ENCODE peak calls at places on chromosomes 3 and 15, in eight cellular contexts. One of them, this sample, is unnamed.

GRCh38 chr15:72421484-72421883 is 23.4 kb downstream of the TMEM202 start:
- DNase-seq in EL: no peak
- DNase-seq in iris pigment epithelial cell: peak; percentile 30
- DNase-seq in heart left ventricle: no peak
- DNase-seq in CD8-positive, alpha-beta T cell: no peak
- DNase-seq in A549: no peak
- DNase-seq in AG09309: no peak
- DNase-seq in NCI-H1105 treated with DMSO at 0.1 percent for 48 hours: no peak
- DNase-seq in this sample: no peak

GRCh38 chr3:195068045-195068444 is 202.9 kb downstream of the XXYLT1 start:
- DNase-seq in NCI-H1105 treated with DMSO at 0.1 percent for 48 hours: no peak
- DNase-seq in A549: no peak
- DNase-seq in AG09309: no peak
- DNase-seq in EL: no peak
- DNase-seq in CD8-positive, alpha-beta T cell: no peak
- DNase-seq in heart left ventricle: no peak
- DNase-seq in iris pigment epithelial cell: peak; percentile 39
- DNase-seq in this sample: peak; percentile 4

GRCh38 chr3:188345223-188345622 is 191.3 kb downstream of the LPP start:
- DNase-seq in CD8-positive, alpha-beta T cell: no peak
- DNase-seq in AG09309: no peak
- DNase-seq in A549: no peak
- DNase-seq in NCI-H1105 treated with DMSO at 0.1 percent for 48 hours: no peak
- DNase-seq in heart left ventricle: no peak
- DNase-seq in iris pigment epithelial cell: peak; percentile 91
- DNase-seq in EL: peak; percentile 30
- DNase-seq in this sample: no peak

GRCh38 chr3:33645060-33645841 is 72.8 kb downstream of the CLASP2 start:
- DNase-seq in CD8-positive, alpha-beta T cell: no peak
- DNase-seq in EL: no peak
- DNase-seq in A549: peak; percentile 12
- DNase-seq in NCI-H1105 treated with DMSO at 0.1 percent for 48 hours: peak; percentile 34
- DNase-seq in AG09309: no peak
- DNase-seq in heart left ventricle: no peak
- DNase-seq in iris pigment epithelial cell: peak; percentile 47
- DNase-seq in this sample: peak; percentile 9

GRCh38 chr3:102123590-102124190 is 274.4 kb downstream of the NFKBIZ start:
- DNase-seq in A549: no peak
- DNase-seq in CD8-positive, alpha-beta T cell: no peak
- DNase-seq in heart left ventricle: no peak
- DNase-seq in EL: no peak
- DNase-seq in iris pigment epithelial cell: peak; percentile 58
- DNase-seq in AG09309: no peak
- DNase-seq in NCI-H1105 treated with DMSO at 0.1 percent for 48 hours: no peak
- DNase-seq in this sample: no peak

GRCh38 chr3:72055436-72055835 is 270.5 kb upstream of the PROK2 start:
- DNase-seq in CD8-positive, alpha-beta T cell: no peak
- DNase-seq in iris pigment epithelial cell: no peak
- DNase-seq in EL: no peak
- DNase-seq in NCI-H1105 treated with DMSO at 0.1 percent for 48 hours: no peak
- DNase-seq in AG09309: no peak
- DNase-seq in A549: no peak
- DNase-seq in heart left ventricle: no peak
- DNase-seq in this sample: no peak

GRCh38 chr15:66778314-66778665 is 76.3 kb downstream of the SMAD6 start:
- DNase-seq in A549: no peak
- DNase-seq in heart left ventricle: no peak
- DNase-seq in iris pigment epithelial cell: no peak
- DNase-seq in EL: no peak
- DNase-seq in AG09309: no peak
- DNase-seq in CD8-positive, alpha-beta T cell: no peak
- DNase-seq in NCI-H1105 treated with DMSO at 0.1 percent for 48 hours: no peak
- DNase-seq in this sample: no peak

GRCh38 chr3:134309987-134310700 is 59.5 kb upstream of the RYK start:
- DNase-seq in EL: no peak
- DNase-seq in A549: no peak
- DNase-seq in CD8-positive, alpha-beta T cell: peak; percentile 31
- DNase-seq in NCI-H1105 treated with DMSO at 0.1 percent for 48 hours: no peak
- DNase-seq in heart left ventricle: no peak
- DNase-seq in AG09309: no peak
- DNase-seq in iris pigment epithelial cell: no peak
- DNase-seq in this sample: no peak

GRCh38 chr3:58111513-58112184 is 99.1 kb downstream of the DNASE1L3 start:
- DNase-seq in EL: no peak
- DNase-seq in CD8-positive, alpha-beta T cell: no peak
- DNase-seq in iris pigment epithelial cell: no peak
- DNase-seq in A549: no peak
- DNase-seq in NCI-H1105 treated with DMSO at 0.1 percent for 48 hours: peak; percentile 54
- DNase-seq in AG09309: no peak
- DNase-seq in heart left ventricle: no peak
- DNase-seq in this sample: no peak

GRCh38 chr3:170701696-170702678 is 116.1 kb upstream of the SLC7A14 start:
- DNase-seq in EL: no peak
- DNase-seq in A549: no peak
- DNase-seq in NCI-H1105 treated with DMSO at 0.1 percent for 48 hours: no peak
- DNase-seq in heart left ventricle: no peak
- DNase-seq in CD8-positive, alpha-beta T cell: no peak
- DNase-seq in iris pigment epithelial cell: peak; percentile 34
- DNase-seq in AG09309: no peak
- DNase-seq in this sample: no peak

GRCh38 chr3:4748701-4749378 is 230.4 kb upstream of the BHLHE40 start:
- DNase-seq in NCI-H1105 treated with DMSO at 0.1 percent for 48 hours: no peak
- DNase-seq in iris pigment epithelial cell: no peak
- DNase-seq in heart left ventricle: no peak
- DNase-seq in CD8-positive, alpha-beta T cell: no peak
- DNase-seq in A549: no peak
- DNase-seq in EL: no peak
- DNase-seq in AG09309: no peak
- DNase-seq in this sample: no peak

GRCh38 chr3:192042116-192042515 is 581.2 kb downstream of the PYDC2 start:
- DNase-seq in A549: no peak
- DNase-seq in NCI-H1105 treated with DMSO at 0.1 percent for 48 hours: no peak
- DNase-seq in iris pigment epithelial cell: no peak
- DNase-seq in AG09309: no peak
- DNase-seq in EL: no peak
- DNase-seq in heart left ventricle: no peak
- DNase-seq in CD8-positive, alpha-beta T cell: no peak
- DNase-seq in this sample: no peak

GRCh38 chr3:14127106-14127505 is 2.3 kb downstream of the TMEM43 start:
- DNase-seq in CD8-positive, alpha-beta T cell: no peak
- DNase-seq in EL: no peak
- DNase-seq in iris pigment epithelial cell: no peak
- DNase-seq in A549: no peak
- DNase-seq in AG09309: no peak
- DNase-seq in NCI-H1105 treated with DMSO at 0.1 percent for 48 hours: no peak
- DNase-seq in heart left ventricle: no peak
- DNase-seq in this sample: no peak

GRCh38 chr15:65133550-65134200 is at the start of gene PDCD7:
- DNase-seq in CD8-positive, alpha-beta T cell: peak; percentile 87
- DNase-seq in AG09309: peak; percentile 55
- DNase-seq in EL: peak; percentile 91
- DNase-seq in NCI-H1105 treated with DMSO at 0.1 percent for 48 hours: peak; percentile 95
- DNase-seq in heart left ventricle: peak; percentile 87
- DNase-seq in iris pigment epithelial cell: peak; percentile 94
- DNase-seq in A549: peak; percentile 98
- DNase-seq in this sample: peak; percentile 88

GRCh38 chr15:32104061-32104980 is 74.0 kb downstream of the CHRNA7 start:
- DNase-seq in NCI-H1105 treated with DMSO at 0.1 percent for 48 hours: peak; percentile 7
- DNase-seq in heart left ventricle: no peak
- DNase-seq in CD8-positive, alpha-beta T cell: no peak
- DNase-seq in iris pigment epithelial cell: no peak
- DNase-seq in AG09309: no peak
- DNase-seq in A549: no peak
- DNase-seq in EL: no peak
- DNase-seq in this sample: no peak

GRCh38 chr3:151924753-151925152 is 51.3 kb downstream of the SUCNR1 start:
- DNase-seq in AG09309: no peak
- DNase-seq in EL: no peak
- DNase-seq in iris pigment epithelial cell: no peak
- DNase-seq in CD8-positive, alpha-beta T cell: no peak
- DNase-seq in NCI-H1105 treated with DMSO at 0.1 percent for 48 hours: no peak
- DNase-seq in heart left ventricle: no peak
- DNase-seq in A549: no peak
- DNase-seq in this sample: no peak

GRCh38 chr3:9778102-9778501 is 8.4 kb upstream of the CAMK1 start:
- DNase-seq in EL: peak; percentile 43
- DNase-seq in CD8-positive, alpha-beta T cell: no peak
- DNase-seq in heart left ventricle: no peak
- DNase-seq in AG09309: peak; percentile 28
- DNase-seq in A549: no peak
- DNase-seq in NCI-H1105 treated with DMSO at 0.1 percent for 48 hours: no peak
- DNase-seq in iris pigment epithelial cell: peak; percentile 67
- DNase-seq in this sample: peak; percentile 65

GRCh38 chr3:134457331-134458125 is 28.3 kb downstream of the ANAPC13 start:
- DNase-seq in A549: no peak
- DNase-seq in EL: no peak
- DNase-seq in heart left ventricle: no peak
- DNase-seq in CD8-positive, alpha-beta T cell: no peak
- DNase-seq in AG09309: no peak
- DNase-seq in NCI-H1105 treated with DMSO at 0.1 percent for 48 hours: no peak
- DNase-seq in iris pigment epithelial cell: no peak
- DNase-seq in this sample: no peak

GRCh38 chr15:29674661-29675533 is 147.4 kb downstream of the TJP1 start:
- DNase-seq in iris pigment epithelial cell: peak; percentile 16
- DNase-seq in heart left ventricle: peak; percentile 35
- DNase-seq in EL: peak; percentile 72
- DNase-seq in CD8-positive, alpha-beta T cell: no peak
- DNase-seq in NCI-H1105 treated with DMSO at 0.1 percent for 48 hours: no peak
- DNase-seq in AG09309: no peak
- DNase-seq in A549: peak; percentile 94
- DNase-seq in this sample: no peak

GRCh38 chr3:25156526-25157075 is 271.5 kb upstream of the RARB start:
- DNase-seq in CD8-positive, alpha-beta T cell: no peak
- DNase-seq in NCI-H1105 treated with DMSO at 0.1 percent for 48 hours: no peak
- DNase-seq in A549: no peak
- DNase-seq in EL: peak; percentile 84
- DNase-seq in iris pigment epithelial cell: peak; percentile 92
- DNase-seq in heart left ventricle: no peak
- DNase-seq in AG09309: peak; percentile 50
- DNase-seq in this sample: peak; percentile 64

GRCh38 chr3:66047321-66048050 is 8.8 kb upstream of the MAGI1 start:
- DNase-seq in A549: no peak
- DNase-seq in iris pigment epithelial cell: peak; percentile 60
- DNase-seq in NCI-H1105 treated with DMSO at 0.1 percent for 48 hours: no peak
- DNase-seq in EL: peak; percentile 94
- DNase-seq in AG09309: peak; percentile 91
- DNase-seq in CD8-positive, alpha-beta T cell: no peak
- DNase-seq in heart left ventricle: peak; percentile 25
- DNase-seq in this sample: peak; percentile 89

GRCh38 chr3:29338377-29338776 is 57.5 kb downstream of the RBMS3 start:
- DNase-seq in A549: no peak
- DNase-seq in iris pigment epithelial cell: peak; percentile 11
- DNase-seq in EL: no peak
- DNase-seq in heart left ventricle: no peak
- DNase-seq in NCI-H1105 treated with DMSO at 0.1 percent for 48 hours: no peak
- DNase-seq in CD8-positive, alpha-beta T cell: no peak
- DNase-seq in AG09309: no peak
- DNase-seq in this sample: no peak

GRCh38 chr15:90394074-90394473 is 6.0 kb downstream of the IQGAP1 start:
- DNase-seq in AG09309: no peak
- DNase-seq in EL: no peak
- DNase-seq in CD8-positive, alpha-beta T cell: no peak
- DNase-seq in A549: no peak
- DNase-seq in iris pigment epithelial cell: no peak
- DNase-seq in NCI-H1105 treated with DMSO at 0.1 percent for 48 hours: no peak
- DNase-seq in heart left ventricle: no peak
- DNase-seq in this sample: no peak

GRCh38 chr15:48695088-48695834 is 49.8 kb upstream of the FBN1 start:
- DNase-seq in CD8-positive, alpha-beta T cell: no peak
- DNase-seq in heart left ventricle: no peak
- DNase-seq in AG09309: peak; percentile 85
- DNase-seq in EL: peak; percentile 95
- DNase-seq in A549: no peak
- DNase-seq in iris pigment epithelial cell: peak; percentile 92
- DNase-seq in NCI-H1105 treated with DMSO at 0.1 percent for 48 hours: no peak
- DNase-seq in this sample: peak; percentile 86

GRCh38 chr15:100687532-100688215 is 85.3 kb downstream of the ASB7 start:
- DNase-seq in iris pigment epithelial cell: peak; percentile 78
- DNase-seq in CD8-positive, alpha-beta T cell: no peak
- DNase-seq in AG09309: peak; percentile 67
- DNase-seq in A549: no peak
- DNase-seq in NCI-H1105 treated with DMSO at 0.1 percent for 48 hours: no peak
- DNase-seq in EL: peak; percentile 84
- DNase-seq in heart left ventricle: no peak
- DNase-seq in this sample: peak; percentile 91

This sample was measured in stromal cell of bone marrow.